ENCODE peak calls at places on chromosomes 16 and 17, in five cellular contexts. One of them, this sample, is unnamed.

GRCh38 chr17:78477913-78478756 is 99.1 kb downstream of the DNAH17 start:
- DNase-seq in fibroblast of lung: no peak
- DNase-seq in foreskin fibroblast: no peak
- DNase-seq in CD8-positive, alpha-beta T cell: no peak
- DNase-seq in activated CD4-positive, alpha-beta T cell treated with anti-CD3 and anti-CD28 coated beads for 48 hours: no peak
- DNase-seq in this sample: no peak

GRCh38 chr16:64008131-64008530 is 1113.7 kb downstream of the CDH11 start:
- DNase-seq in fibroblast of lung: peak
- DNase-seq in foreskin fibroblast: no peak
- DNase-seq in CD8-positive, alpha-beta T cell: no peak
- DNase-seq in activated CD4-positive, alpha-beta T cell treated with anti-CD3 and anti-CD28 coated beads for 48 hours: no peak
- DNase-seq in this sample: no peak

GRCh38 chr16:78737630-78738029 is 638.2 kb downstream of the WWOX start:
- DNase-seq in fibroblast of lung: no peak
- DNase-seq in foreskin fibroblast: no peak
- DNase-seq in CD8-positive, alpha-beta T cell: no peak
- DNase-seq in activated CD4-positive, alpha-beta T cell treated with anti-CD3 and anti-CD28 coated beads for 48 hours: no peak
- DNase-seq in this sample: no peak

GRCh38 chr16:24844101-24845030 is 1.4 kb upstream of the SLC5A11 start:
- DNase-seq in fibroblast of lung: no peak
- DNase-seq in foreskin fibroblast: no peak
- DNase-seq in CD8-positive, alpha-beta T cell: no peak
- DNase-seq in activated CD4-positive, alpha-beta T cell treated with anti-CD3 and anti-CD28 coated beads for 48 hours: peak
- DNase-seq in this sample: no peak

GRCh38 chr17:58371300-58371950 is 19.4 kb upstream of the SUPT4H1 start:
- DNase-seq in fibroblast of lung: no peak
- DNase-seq in foreskin fibroblast: no peak
- DNase-seq in CD8-positive, alpha-beta T cell: no peak
- DNase-seq in activated CD4-positive, alpha-beta T cell treated with anti-CD3 and anti-CD28 coated beads for 48 hours: no peak
- DNase-seq in this sample: no peak

GRCh38 chr16:51707666-51708065 is 556.6 kb upstream of the SALL1 start:
- DNase-seq in fibroblast of lung: no peak
- DNase-seq in foreskin fibroblast: no peak
- DNase-seq in CD8-positive, alpha-beta T cell: no peak
- DNase-seq in activated CD4-positive, alpha-beta T cell treated with anti-CD3 and anti-CD28 coated beads for 48 hours: no peak
- DNase-seq in this sample: no peak

GRCh38 chr17:50266384-50267073 is 7.7 kb upstream of the TMEM92 start:
- DNase-seq in fibroblast of lung: peak
- DNase-seq in foreskin fibroblast: peak
- DNase-seq in CD8-positive, alpha-beta T cell: no peak
- DNase-seq in activated CD4-positive, alpha-beta T cell treated with anti-CD3 and anti-CD28 coated beads for 48 hours: no peak
- DNase-seq in this sample: peak

GRCh38 chr17:39485555-39485954 is 24.3 kb downstream of the CDK12 start:
- DNase-seq in fibroblast of lung: peak
- DNase-seq in foreskin fibroblast: peak
- DNase-seq in CD8-positive, alpha-beta T cell: no peak
- DNase-seq in activated CD4-positive, alpha-beta T cell treated with anti-CD3 and anti-CD28 coated beads for 48 hours: no peak
- DNase-seq in this sample: peak

GRCh38 chr16:89700649-89701424 is 668 bp downstream of the SPATA2L start:
- DNase-seq in fibroblast of lung: peak
- DNase-seq in foreskin fibroblast: peak
- DNase-seq in CD8-positive, alpha-beta T cell: peak
- DNase-seq in activated CD4-positive, alpha-beta T cell treated with anti-CD3 and anti-CD28 coated beads for 48 hours: peak
- DNase-seq in this sample: no peak

GRCh38 chr17:62163847-62164246 is 98.8 kb upstream of the MED13 start:
- DNase-seq in fibroblast of lung: no peak
- DNase-seq in foreskin fibroblast: no peak
- DNase-seq in CD8-positive, alpha-beta T cell: no peak
- DNase-seq in activated CD4-positive, alpha-beta T cell treated with anti-CD3 and anti-CD28 coated beads for 48 hours: no peak
- DNase-seq in this sample: no peak

GRCh38 chr17:62075308-62075815 is 10.3 kb upstream of the MED13 start:
- DNase-seq in fibroblast of lung: peak
- DNase-seq in foreskin fibroblast: peak
- DNase-seq in CD8-positive, alpha-beta T cell: no peak
- DNase-seq in activated CD4-positive, alpha-beta T cell treated with anti-CD3 and anti-CD28 coated beads for 48 hours: peak
- DNase-seq in this sample: no peak

GRCh38 chr16:29743827-29744531 is 1.8 kb downstream of the C16orf54 start:
- DNase-seq in fibroblast of lung: no peak
- DNase-seq in foreskin fibroblast: no peak
- DNase-seq in CD8-positive, alpha-beta T cell: peak
- DNase-seq in activated CD4-positive, alpha-beta T cell treated with anti-CD3 and anti-CD28 coated beads for 48 hours: peak
- DNase-seq in this sample: no peak

GRCh38 chr17:57537524-57538410 is 207.3 kb downstream of the CCDC182 start:
- DNase-seq in fibroblast of lung: no peak
- DNase-seq in foreskin fibroblast: no peak
- DNase-seq in CD8-positive, alpha-beta T cell: no peak
- DNase-seq in activated CD4-positive, alpha-beta T cell treated with anti-CD3 and anti-CD28 coated beads for 48 hours: no peak
- DNase-seq in this sample: no peak

This sample was measured in stromal cell of bone marrow.